ENCODE peak calls at places on chromosome 12, in seven cellular contexts. One of them, this sample, is unnamed. For H3K4me1, the result is how much of the 10 kb centered on the place peaks cover.

GRCh38 chr12:4766445-4766844 is 46.2 kb downstream of the GALNT8 start:
- DNase-seq in fibroblast of lung: no peak
- DNase-seq in lung: no peak
- DNase-seq in right cardiac atrium: no peak
- DNase-seq in heart left ventricle: no peak
- DNase-seq in SJSA1: no peak
- DNase-seq in iPS DF 6.9: no peak
- DNase-seq in this sample: no peak

GRCh38 chr12:4196805-4197420 is 76.6 kb upstream of the CCND2 start:
- DNase-seq in fibroblast of lung: no peak
- DNase-seq in right cardiac atrium: no peak
- DNase-seq in heart left ventricle: no peak
- DNase-seq in SJSA1: no peak
- DNase-seq in iPS DF 6.9: no peak
- DNase-seq in lung: no peak
- DNase-seq in this sample: no peak

GRCh38 chr12:2794736-2795289 is at the start of gene FKBP4:
- DNase-seq in lung: peak
- DNase-seq in heart left ventricle: peak
- DNase-seq in right cardiac atrium: peak
- DNase-seq in iPS DF 6.9: peak
- DNase-seq in fibroblast of lung: peak
- DNase-seq in SJSA1: peak
- DNase-seq in this sample: peak

GRCh38 chr12:34406228-34406995 is 384.1 kb downstream of the ALG10 start:
- DNase-seq in SJSA1: peak
- DNase-seq in right cardiac atrium: peak
- DNase-seq in heart left ventricle: peak
- DNase-seq in fibroblast of lung: no peak
- DNase-seq in lung: no peak
- DNase-seq in iPS DF 6.9: no peak
- DNase-seq in this sample: peak

GRCh38 chr12:6532927-6533652 is 1.2 kb upstream of the GAPDH start:
- DNase-seq in right cardiac atrium: peak
- DNase-seq in SJSA1: peak
- DNase-seq in heart left ventricle: peak
- DNase-seq in fibroblast of lung: peak
- DNase-seq in lung: peak
- DNase-seq in iPS DF 6.9: no peak
- DNase-seq in this sample: peak

GRCh38 chr12:71655495-71655894 is 8.2 kb downstream of the ZFC3H1 start:
- DNase-seq in iPS DF 6.9: no peak
- DNase-seq in fibroblast of lung: no peak
- DNase-seq in lung: no peak
- DNase-seq in right cardiac atrium: no peak
- DNase-seq in SJSA1: no peak
- DNase-seq in heart left ventricle: no peak
- DNase-seq in this sample: no peak

GRCh38 chr12:89020689-89021088 is 331.6 kb downstream of the DUSP6 start:
- DNase-seq in fibroblast of lung: no peak
- DNase-seq in lung: no peak
- DNase-seq in iPS DF 6.9: no peak
- DNase-seq in SJSA1: no peak
- DNase-seq in right cardiac atrium: no peak
- DNase-seq in heart left ventricle: no peak
- DNase-seq in this sample: no peak

GRCh38 chr12:100717733-100718067 is 76.9 kb upstream of the ANO4 start:
- DNase-seq in lung: no peak
- DNase-seq in fibroblast of lung: peak
- DNase-seq in heart left ventricle: no peak
- DNase-seq in right cardiac atrium: no peak
- DNase-seq in SJSA1: no peak
- DNase-seq in iPS DF 6.9: no peak
- DNase-seq in this sample: no peak

GRCh38 chr12:113241191-113242017 is 20.1 kb downstream of the TPCN1 start:
- DNase-seq in lung: no peak
- DNase-seq in iPS DF 6.9: no peak
- DNase-seq in SJSA1: peak
- DNase-seq in heart left ventricle: peak
- DNase-seq in right cardiac atrium: no peak
- DNase-seq in fibroblast of lung: peak
- DNase-seq in this sample: no peak

GRCh38 chr12:101772019-101772774 is 32.9 kb upstream of the SYCP3 start:
- DNase-seq in fibroblast of lung: no peak
- DNase-seq in lung: no peak
- DNase-seq in heart left ventricle: no peak
- DNase-seq in iPS DF 6.9: no peak
- DNase-seq in SJSA1: no peak
- DNase-seq in right cardiac atrium: no peak
- DNase-seq in this sample: no peak

GRCh38 chr12:124379938-124380754 is 85.3 kb downstream of the RFLNA start:
- DNase-seq in fibroblast of lung: peak
- DNase-seq in SJSA1: peak
- DNase-seq in iPS DF 6.9: no peak
- DNase-seq in lung: no peak
- DNase-seq in right cardiac atrium: peak
- DNase-seq in heart left ventricle: peak
- DNase-seq in this sample: no peak

GRCh38 chr12:18323159-18323558 is 61.8 kb downstream of the PIK3C2G start:
- DNase-seq in lung: no peak
- DNase-seq in iPS DF 6.9: no peak
- DNase-seq in right cardiac atrium: no peak
- DNase-seq in fibroblast of lung: peak
- DNase-seq in heart left ventricle: no peak
- DNase-seq in SJSA1: no peak
- DNase-seq in this sample: no peak

GRCh38 chr12:60402996-60403395 is 807.2 kb downstream of the SLC16A7 start:
- DNase-seq in lung: no peak
- DNase-seq in iPS DF 6.9: no peak
- DNase-seq in heart left ventricle: no peak
- DNase-seq in right cardiac atrium: no peak
- DNase-seq in SJSA1: no peak
- DNase-seq in fibroblast of lung: no peak
- DNase-seq in this sample: no peak

GRCh38 chr12:79549531-79550271 is 141.1 kb downstream of the PAWR start:
- DNase-seq in right cardiac atrium: no peak
- DNase-seq in iPS DF 6.9: no peak
- DNase-seq in lung: no peak
- DNase-seq in heart left ventricle: no peak
- DNase-seq in fibroblast of lung: no peak
- DNase-seq in SJSA1: no peak
- DNase-seq in this sample: no peak

GRCh38 chr12:12803186-12803585 is 10.0 kb upstream of the DDX47 start:
- DNase-seq in heart left ventricle: no peak
- DNase-seq in right cardiac atrium: peak
- DNase-seq in SJSA1: peak
- DNase-seq in iPS DF 6.9: no peak
- DNase-seq in lung: peak
- DNase-seq in fibroblast of lung: peak
- DNase-seq in this sample: peak

GRCh38 chr12:50004696-50005095 is 20.6 kb downstream of the RACGAP1 start:
- DNase-seq in fibroblast of lung: no peak
- DNase-seq in heart left ventricle: no peak
- DNase-seq in right cardiac atrium: no peak
- DNase-seq in lung: no peak
- DNase-seq in iPS DF 6.9: no peak
- DNase-seq in SJSA1: no peak
- DNase-seq in this sample: no peak

GRCh38 chr12:91367234-91367849 is 184.7 kb upstream of the DCN start:
- DNase-seq in fibroblast of lung: peak
- DNase-seq in SJSA1: no peak
- DNase-seq in heart left ventricle: no peak
- DNase-seq in iPS DF 6.9: no peak
- DNase-seq in lung: no peak
- DNase-seq in right cardiac atrium: no peak
- DNase-seq in this sample: no peak

GRCh38 chr12:85225501-85225900 is 54.5 kb upstream of the ALX1 start:
- DNase-seq in fibroblast of lung: no peak
- DNase-seq in heart left ventricle: no peak
- DNase-seq in lung: no peak
- DNase-seq in right cardiac atrium: no peak
- DNase-seq in SJSA1: no peak
- DNase-seq in iPS DF 6.9: no peak
- DNase-seq in this sample: no peak

GRCh38 chr12:76637807-76638206 is 78.2 kb upstream of the OSBPL8 start:
- DNase-seq in heart left ventricle: no peak
- DNase-seq in iPS DF 6.9: no peak
- DNase-seq in fibroblast of lung: peak
- DNase-seq in lung: no peak
- DNase-seq in right cardiac atrium: no peak
- DNase-seq in SJSA1: no peak
- DNase-seq in this sample: no peak

GRCh38 chr12:89954259-89954658 is 245.6 kb upstream of the ATP2B1 start:
- DNase-seq in heart left ventricle: no peak
- DNase-seq in SJSA1: no peak
- DNase-seq in iPS DF 6.9: no peak
- DNase-seq in right cardiac atrium: no peak
- DNase-seq in fibroblast of lung: no peak
- DNase-seq in lung: no peak
- DNase-seq in this sample: no peak

DNA sequence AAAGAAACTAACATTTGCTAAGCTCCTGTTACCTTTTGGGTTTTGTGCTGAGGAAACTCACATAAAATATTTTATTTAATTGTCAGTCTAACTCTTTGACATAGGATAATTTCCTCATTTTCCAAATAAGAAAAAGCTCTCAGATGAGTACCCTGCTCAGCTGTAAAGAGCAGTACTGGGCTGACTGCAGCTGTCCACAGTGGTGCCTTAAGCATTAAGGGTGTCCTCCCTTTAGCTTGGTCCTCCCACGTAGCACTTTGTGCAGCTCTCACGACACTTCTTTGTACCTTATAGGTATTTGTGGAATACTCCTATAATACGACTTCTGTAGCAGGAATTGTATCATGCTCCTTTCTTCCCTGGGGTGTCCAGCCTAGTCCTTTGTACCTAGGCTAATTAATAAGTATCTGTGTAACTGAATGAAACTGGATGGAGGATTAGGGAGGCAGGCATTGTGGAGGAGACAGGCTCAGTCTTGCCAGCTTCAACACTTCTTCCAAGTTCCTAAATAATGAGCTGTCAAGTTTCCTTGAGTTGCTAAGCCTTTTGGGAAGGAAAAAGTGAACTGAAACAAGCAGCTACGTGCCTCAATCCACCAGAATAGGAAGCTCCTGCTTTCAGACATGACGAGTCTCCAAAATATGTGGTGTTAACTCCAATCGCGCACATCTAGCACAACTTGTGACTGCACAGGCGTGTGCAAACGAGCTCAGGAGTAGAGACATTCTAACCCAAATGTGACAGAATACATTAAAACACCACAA is 123.0 kb downstream of the SLC38A4 start:
- DNase-seq in lung: no peak
- DNase-seq in fibroblast of lung: peak
- DNase-seq in heart left ventricle: no peak
- DNase-seq in right cardiac atrium: no peak
- DNase-seq in SJSA1: no peak
- DNase-seq in iPS DF 6.9: no peak
- DNase-seq in this sample: no peak
- H3K4me3 ChIP-seq in lung: no peak
- H3K4me3 ChIP-seq in fibroblast of lung: no peak
- H3K4me3 ChIP-seq in heart left ventricle: no peak
- H3K4me3 ChIP-seq in right cardiac atrium: no peak
- H3K4me3 ChIP-seq in SJSA1: no peak
- H3K4me3 ChIP-seq in iPS DF 6.9: no peak
- H3K4me3 ChIP-seq in this sample: no peak

GRCh38 chr12:47818382-47818700 is 1.4 kb downstream of the HDAC7 start:
- DNase-seq in fibroblast of lung: no peak
- DNase-seq in lung: no peak
- DNase-seq in iPS DF 6.9: no peak
- DNase-seq in heart left ventricle: no peak
- DNase-seq in SJSA1: no peak
- DNase-seq in right cardiac atrium: no peak
- DNase-seq in this sample: no peak
- H3K4me1 ChIP-seq in fibroblast of lung: half or more
- H3K4me1 ChIP-seq in lung: under half
- H3K4me1 ChIP-seq in iPS DF 6.9: under half
- H3K4me1 ChIP-seq in heart left ventricle: under half
- H3K4me1 ChIP-seq in SJSA1: half or more
- H3K4me1 ChIP-seq in right cardiac atrium: under half
- H3K4me1 ChIP-seq in this sample: under half

DNA sequence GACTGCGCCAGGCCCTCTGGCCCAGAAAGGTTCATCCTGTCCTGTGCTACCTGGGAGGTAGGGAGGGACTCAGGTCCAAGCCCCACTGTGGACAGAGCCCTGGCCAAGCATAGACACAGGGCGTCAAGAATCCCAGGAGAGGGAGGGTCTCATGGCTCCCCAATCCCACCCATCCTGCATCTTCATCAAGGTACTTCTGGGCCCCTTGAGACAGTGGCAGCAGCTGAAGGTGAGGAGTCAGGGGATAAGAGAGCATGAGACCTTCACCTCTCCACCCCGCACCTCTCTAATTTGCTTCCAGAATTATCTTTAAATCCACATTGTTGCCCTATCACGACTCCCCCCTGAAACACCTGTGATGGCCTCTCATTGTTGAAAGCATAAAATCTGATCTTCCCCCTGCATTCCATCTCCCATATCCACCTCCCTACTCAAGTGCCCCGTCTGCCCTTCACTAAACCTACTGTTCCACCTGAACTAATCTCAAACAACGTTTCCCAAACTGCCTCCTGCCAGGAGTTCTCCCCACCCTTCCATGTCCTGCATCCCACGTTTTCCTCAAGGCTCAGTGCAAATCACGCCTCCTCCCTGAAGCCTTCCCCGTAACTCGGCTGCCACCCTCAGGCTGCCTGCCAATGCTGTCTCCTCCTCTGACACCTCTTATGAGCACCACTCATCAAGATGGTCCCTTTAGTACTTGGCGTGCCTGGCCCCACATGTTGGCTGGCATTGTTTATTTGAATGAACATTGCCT is 27.1 kb downstream of the KRT18 start:
- DNase-seq in SJSA1: peak
- DNase-seq in right cardiac atrium: peak
- DNase-seq in iPS DF 6.9: peak
- DNase-seq in lung: no peak
- DNase-seq in fibroblast of lung: peak
- DNase-seq in heart left ventricle: no peak
- DNase-seq in this sample: no peak
- H3K4me3 ChIP-seq in SJSA1: no peak
- H3K4me3 ChIP-seq in right cardiac atrium: no peak
- H3K4me3 ChIP-seq in iPS DF 6.9: no peak
- H3K4me3 ChIP-seq in lung: no peak
- H3K4me3 ChIP-seq in fibroblast of lung: no peak
- H3K4me3 ChIP-seq in heart left ventricle: no peak
- H3K4me3 ChIP-seq in this sample: no peak

DNA sequence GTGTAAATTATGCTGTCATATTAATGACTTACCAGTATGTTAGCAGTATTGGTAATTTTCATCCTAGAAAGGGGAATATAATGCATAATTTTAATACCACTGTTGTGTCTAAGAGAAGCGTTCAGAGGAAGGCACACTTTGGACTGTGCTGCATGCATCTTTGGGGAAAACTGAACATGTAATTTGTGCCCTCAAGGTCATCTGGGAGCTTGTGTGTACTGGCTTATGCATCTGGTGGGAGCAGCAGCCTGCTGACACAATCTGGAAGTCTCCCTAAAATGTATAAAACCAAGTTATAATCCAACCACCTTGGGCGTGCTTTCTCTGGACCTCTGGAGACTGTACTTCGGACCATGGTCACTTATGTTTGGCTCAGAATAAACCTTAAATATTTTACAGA is 14.1 kb downstream of the FGD4 start:
- DNase-seq in lung: no peak
- DNase-seq in SJSA1: no peak
- DNase-seq in heart left ventricle: no peak
- DNase-seq in fibroblast of lung: no peak
- DNase-seq in right cardiac atrium: no peak
- DNase-seq in iPS DF 6.9: no peak
- DNase-seq in this sample: no peak
- H3K4me1 ChIP-seq in lung: under half
- H3K4me1 ChIP-seq in SJSA1: under half
- H3K4me1 ChIP-seq in heart left ventricle: under half
- H3K4me1 ChIP-seq in fibroblast of lung: under half
- H3K4me1 ChIP-seq in right cardiac atrium: under half
- H3K4me1 ChIP-seq in iPS DF 6.9: under half
- H3K4me1 ChIP-seq in this sample: under half

This sample was measured in BE2C.